ENCODE peak calls at places on chromosomes 7 and 10, in five cellular contexts. X is GM23338, U is AG09309, S is fibroblast of mammary gland, K is glutamatergic neuron. H is an unnamed sample.

GRCh38 chr7:79339208-79339925 is 114.1 kb downstream of the MAGI2 start:
- DNase-seq in S (no peak), X (no peak), U (no peak), K (no peak), H (no peak)

GRCh38 chr10:132637477-132638129 is 100.0 kb downstream of the INPP5A start:
- DNase-seq in S (peak; percentile 73), X (peak; percentile 80), U (peak; percentile 44), K (peak; percentile 30), H (peak; percentile 4)

GRCh38 chr7:37062019-37062418 is 337.7 kb upstream of the AOAH start:
- DNase-seq in U (no peak), K (no peak), X (no peak), S (no peak), H (no peak)

GRCh38 chr7:44112997-44113763 is 9.0 kb downstream of the AEBP1 start:
- DNase-seq in S (no peak), U (no peak), X (peak; percentile 18), K (no peak), H (no peak)

GRCh38 chr10:117537904-117538524 is 4.5 kb upstream of the EMX2 start:
- DNase-seq in S (no peak), K (peak; percentile 24), U (no peak), X (no peak), H (no peak)

GRCh38 chr10:130767116-130767730 is 544.3 kb downstream of the TCERG1L start:
- DNase-seq in U (no peak), X (no peak), S (no peak), K (no peak), H (no peak)

GRCh38 chr7:22821702-22822485 is 755 bp downstream of the TOMM7 start:
- DNase-seq in K (no peak), S (peak; percentile 36), U (no peak), X (no peak), H (no peak)

GRCh38 chr7:64686493-64687184 is 20.7 kb downstream of the ZNF107 start:
- DNase-seq in X (no peak), U (no peak), S (no peak), K (no peak), H (no peak)

GRCh38 chr10:77026148-77026547 is 611.5 kb downstream of the KCNMA1 start:
- DNase-seq in U (no peak), X (no peak), S (no peak), K (no peak), H (no peak)

GRCh38 chr7:28956608-28957063 is 1.5 kb downstream of the TRIL start:
- DNase-seq in U (no peak), K (peak; percentile 84), S (peak; percentile 18), X (peak; percentile 87), H (no peak)

GRCh38 chr10:80171248-80171660 is 34.1 kb downstream of the ANXA11 start:
- DNase-seq in K (no peak), U (no peak), X (peak; percentile 33), S (no peak), H (no peak)

GRCh38 chr10:122304054-122304579 is 33.0 kb downstream of the BTBD16 start:
- DNase-seq in U (no peak), X (no peak), S (no peak), K (no peak), H (no peak)
- TF ChIP-seq CTCF in U (no peak), X (no peak), S (no peak), K (no peak), H (no peak)

DNA sequence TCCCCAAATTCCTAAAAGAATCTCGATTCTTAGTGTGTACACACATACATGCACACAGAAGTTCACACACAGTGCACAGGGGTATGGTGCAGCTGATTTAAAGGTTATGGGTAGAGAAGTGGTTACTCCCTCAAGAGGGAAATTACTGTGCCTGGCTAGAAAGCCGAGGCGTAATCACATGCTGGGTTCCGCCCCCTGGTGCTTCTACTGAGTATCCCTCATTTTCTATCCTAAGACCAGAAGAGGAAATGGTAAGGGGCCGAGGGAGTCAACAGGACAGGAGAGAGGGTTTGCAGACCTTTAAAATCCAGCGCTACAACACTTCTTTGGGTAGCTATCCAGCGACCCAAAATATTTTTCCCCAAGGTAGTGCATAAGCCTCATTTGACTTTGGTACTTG is 147.3 kb upstream of the TMEM196 start:
- DNase-seq in U (no peak), K (no peak), X (peak; percentile 86), S (no peak), H (no peak)
- TF ChIP-seq CTCF in U (no peak), K (no peak), X (peak; percentile 55), S (no peak), H (no peak)

GRCh38 chr7:55545496-55545895 is 26.8 kb downstream of the VOPP1 start:
- DNase-seq in X (no peak), S (peak; percentile 70), K (no peak), U (no peak), H (no peak)
- TF ChIP-seq CTCF in X (no peak), S (no peak), K (no peak), U (peak; percentile 13), H (no peak)

DNA sequence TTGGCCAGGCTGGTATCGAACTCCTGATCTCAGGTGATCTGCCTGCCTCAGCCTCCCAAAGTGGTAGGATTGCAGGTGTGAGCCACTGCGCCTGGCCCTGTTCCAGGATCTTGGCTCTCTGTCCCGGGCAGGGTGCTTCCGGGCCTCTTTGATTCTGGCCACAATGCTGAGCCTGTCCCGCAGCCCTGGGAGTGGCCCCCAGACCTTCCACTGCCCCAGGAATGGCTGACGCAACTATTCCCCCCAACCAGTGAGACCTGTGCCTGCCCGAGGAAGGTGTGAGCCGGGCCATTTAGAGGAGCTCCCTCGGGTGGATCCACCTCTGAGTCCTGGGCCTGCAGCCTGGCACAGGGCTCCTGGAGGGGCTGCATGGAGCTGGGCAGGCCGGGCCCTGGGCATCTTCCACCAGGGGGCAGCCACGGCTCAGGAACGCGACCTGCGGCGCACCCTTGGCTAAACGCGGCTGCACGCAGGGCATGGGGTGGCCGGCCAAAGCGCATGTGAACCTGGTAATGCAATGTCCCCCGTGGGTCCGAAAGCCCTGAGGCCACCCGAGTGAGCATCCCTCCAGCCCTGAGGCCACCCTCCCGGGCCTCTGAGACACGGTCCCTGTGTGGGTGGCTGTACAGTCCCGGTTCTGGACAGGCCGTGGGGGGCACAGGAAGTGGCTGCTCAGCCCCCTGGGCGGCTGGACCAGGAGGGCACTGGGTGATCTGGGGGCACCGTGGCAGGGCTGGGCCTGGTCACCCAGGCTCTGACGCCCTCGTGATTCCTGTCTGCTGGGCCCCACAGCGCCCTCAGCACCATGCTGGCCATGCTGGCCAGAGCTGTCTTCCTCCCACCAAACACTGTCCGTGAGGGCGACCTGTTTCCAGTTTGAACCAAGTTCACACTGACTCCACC is 24.8 kb downstream of the GRIFIN start:
- DNase-seq in U (no peak), S (peak; percentile 63), X (peak; percentile 90), K (peak; percentile 94), H (peak; percentile 53)
- TF ChIP-seq CTCF in U (peak; percentile 93), S (peak; percentile 71), X (peak; percentile 71), K (peak; percentile 81), H (no peak)

H was measured in omental fat pad.